ENCODE peak calls at places on chromosomes 16 and 17, in five cellular contexts. D, K, U, F and Q are unnamed samples.

GRCh38 chr16:72989203-72989991 is 58.5 kb downstream of the ZFHX3 start:
- DNase-seq in U (peak; percentile 91), D (no peak), F (no peak), K (peak; percentile 93), Q (peak; percentile 61)

GRCh38 chr17:51152766-51153209 is 571 bp upstream of the NME1 start:
- DNase-seq in F (no peak), K (peak; percentile 32), D (no peak), U (peak; percentile 35), Q (no peak)

GRCh38 chr16:85608887-85609286 is 4.2 kb upstream of the GSE1 start:
- DNase-seq in D (no peak), K (no peak), U (no peak), F (no peak), Q (no peak)

GRCh38 chr16:85571813-85572619 is 41.1 kb upstream of the GSE1 start:
- DNase-seq in U (no peak), D (no peak), K (no peak), F (no peak), Q (no peak)

GRCh38 chr17:17051791-17052461 is 9.7 kb downstream of the MPRIP start:
- DNase-seq in K (peak; percentile 15), D (no peak), F (no peak), U (no peak), Q (no peak)

GRCh38 chr16:70304892-70305448 is 6.0 kb downstream of the DDX19B start:
- DNase-seq in D (no peak), K (no peak), F (no peak), U (no peak), Q (peak; percentile 30)

GRCh38 chr17:76567634-76568432 is 17.8 kb downstream of the ST6GALNAC2 start:
- DNase-seq in F (no peak), U (no peak), K (no peak), D (no peak), Q (no peak)

GRCh38 chr17:41812176-41813038 is at the start of gene FKBP10:
- DNase-seq in U (peak; percentile 88), K (peak; percentile 92), F (no peak), D (no peak), Q (peak; percentile 39)

GRCh38 chr16:31472559-31473203 is 729 bp downstream of the TGFB1I1 start:
- DNase-seq in D (no peak), F (peak; percentile 57), K (peak; percentile 88), U (peak; percentile 98), Q (peak; percentile 38)

GRCh38 chr17:16939606-16940115 is 32.3 kb downstream of the TNFRSF13B start:
- DNase-seq in U (no peak), F (no peak), K (no peak), D (no peak), Q (no peak)

GRCh38 chr16:15963307-15963910 is 14.0 kb downstream of the ABCC1 start:
- DNase-seq in U (no peak), K (no peak), D (no peak), F (no peak), Q (no peak)

GRCh38 chr16:70455910-70456309 is 1.5 kb downstream of the FCSK start:
- DNase-seq in U (no peak), F (no peak), K (no peak), D (no peak), Q (peak; percentile 60)

GRCh38 chr16:19980866-19981265 is 92.8 kb downstream of the GPR139 start:
- DNase-seq in D (no peak), F (no peak), K (peak; percentile 3), U (peak; percentile 4), Q (peak; percentile 11)

GRCh38 chr16:75477680-75478473 is 13.4 kb upstream of the TMEM170A start:
- DNase-seq in K (no peak), U (no peak), F (no peak), D (no peak), Q (no peak)

GRCh38 chr16:24689128-24689527 is 40.3 kb upstream of the TNRC6A start:
- DNase-seq in U (peak; percentile 81), D (no peak), K (peak; percentile 48), F (no peak), Q (peak; percentile 36)

GRCh38 chr16:17359778-17360177 is 111.0 kb downstream of the XYLT1 start:
- DNase-seq in U (no peak), K (peak; percentile 70), F (no peak), D (no peak), Q (no peak)

GRCh38 chr17:55722742-55723487 is at the start of gene TMEM100:
- DNase-seq in F (no peak), U (peak; percentile 92), D (no peak), K (peak; percentile 78), Q (no peak)

GRCh38 chr16:12405083-12405482 is 398.6 kb downstream of the CPPED1 start:
- DNase-seq in D (no peak), F (no peak), K (no peak), U (no peak), Q (no peak)

GRCh38 chr16:5504028-5504758 is 406.6 kb upstream of the EEF2KMT start:
- DNase-seq in D (no peak), K (no peak), U (no peak), F (no peak), Q (no peak)

GRCh38 chr17:7237761-7238417 is 1.4 kb downstream of the PHF23 start:
- DNase-seq in D (peak; percentile 62), U (peak; percentile 75), K (peak; percentile 46), F (peak; percentile 89), Q (peak; percentile 54)

GRCh38 chr17:32283745-32284207 is 18.1 kb downstream of the RHBDL3 start:
- DNase-seq in D (no peak), K (peak; percentile 72), U (no peak), F (no peak), Q (no peak)

GRCh38 chr17:2174471-2175293 is 119.8 kb downstream of the HIC1 start:
- DNase-seq in F (no peak), D (no peak), K (peak; percentile 99), U (peak; percentile 99), Q (no peak)

GRCh38 chr16:50611332-50611934 is 63.2 kb downstream of the NKD1 start:
- DNase-seq in D (no peak), K (peak; percentile 6), U (peak; percentile 27), F (no peak), Q (peak; percentile 2)

GRCh38 chr17:304461-304860 is 48.1 kb downstream of the RPH3AL start:
- DNase-seq in U (peak; percentile 9), D (no peak), K (no peak), F (no peak), Q (no peak)

GRCh38 chr17:42541041-42541833 is 5.2 kb downstream of the NAGLU start:
- DNase-seq in F (peak; percentile 64), D (no peak), U (no peak), K (no peak), Q (no peak)